ENCODE peak calls at places on chromosome 12, in eight cellular contexts. U, I, A, E, B, K, O and L are unnamed samples.

GRCh38 chr12:106289196-106289681 is 13.3 kb upstream of the TCP11L2 start:
- DNase-seq in U (no peak), I (no peak), A (no peak), E (no peak), B (no peak), K (no peak), O (no peak), L (no peak)

GRCh38 chr12:132397934-132398385 is 68.6 kb upstream of the GALNT9 start:
- DNase-seq in U (no peak), I (no peak), A (no peak), E (no peak), B (no peak), K (no peak), O (no peak), L (no peak)

GRCh38 chr12:11822071-11822818 is 172.8 kb downstream of the ETV6 start:
- DNase-seq in U (peak), I (peak), A (no peak), E (no peak), B (no peak), K (no peak), O (peak), L (no peak)

GRCh38 chr12:14558377-14559051 is 9.2 kb downstream of the PLBD1 start:
- DNase-seq in U (no peak), I (no peak), A (peak), E (no peak), B (no peak), K (no peak), O (no peak), L (peak)

GRCh38 chr12:103382736-103383346 is 112.9 kb downstream of the C12orf42 start:
- DNase-seq in U (no peak), I (no peak), A (no peak), E (no peak), B (no peak), K (no peak), O (no peak), L (no peak)

GRCh38 chr12:121581681-121582439 is 1.0 kb upstream of the KDM2B start:
- DNase-seq in U (no peak), I (peak), A (peak), E (no peak), B (peak), K (no peak), O (no peak), L (peak)

GRCh38 chr12:24198070-24198469 is 248.6 kb upstream of the SOX5 start:
- DNase-seq in U (no peak), I (no peak), A (no peak), E (no peak), B (no peak), K (no peak), O (no peak), L (no peak)

GRCh38 chr12:130920711-130921381 is 32.9 kb upstream of the ADGRD1 start:
- DNase-seq in U (no peak), I (peak), A (no peak), E (no peak), B (peak), K (no peak), O (no peak), L (no peak)